ENCODE peak calls at places on chromosomes 7 and 10, in ten cellular contexts. J is uterus, C is bronchial epithelial cell, T is stomach, M is suprapubic skin, K is K562, L is upper lobe of right lung, Y is lung, R is GM23338, S is Peyer's patch. D is an unnamed sample. For H3K36me3, the result is how much of the 10 kb centered on the place peaks cover.

GRCh38 chr10:29615195-29615594 is 19.6 kb downstream of the SVIL start:
- DNase-seq in L (no peak), Y (no peak), M (no peak), K (no peak), J (no peak), R (no peak), S (no peak), T (no peak), C (no peak), D (no peak)

GRCh38 chr10:11975795-11976194 is 66.8 kb downstream of the UPF2 start:
- DNase-seq in J (no peak), S (no peak), Y (no peak), R (no peak), L (no peak), M (no peak), C (peak), K (no peak), T (no peak), D (no peak)

GRCh38 chr10:69092959-69093850 is 5.3 kb downstream of the SRGN start:
- DNase-seq in T (peak), M (peak), C (peak), S (peak), J (peak), Y (peak), R (peak), K (peak), L (no peak), D (no peak)

GRCh38 chr7:29749701-29750321 is 56.5 kb upstream of the WIPF3 start:
- DNase-seq in S (no peak), C (no peak), Y (no peak), K (peak), T (no peak), M (no peak), R (no peak), J (no peak), L (no peak), D (no peak)

GRCh38 chr10:56349611-56350010 is 11.4 kb downstream of the ZWINT start:
- DNase-seq in M (no peak), K (no peak), J (no peak), R (no peak), S (no peak), Y (no peak), L (no peak), C (peak), T (no peak), D (no peak)

GRCh38 chr10:78062296-78062695 is 28.6 kb downstream of the RPS24 start:
- DNase-seq in M (no peak), J (no peak), S (no peak), C (no peak), R (no peak), K (no peak), Y (no peak), T (no peak), L (no peak), D (no peak)

GRCh38 chr7:84194484-84195260 is at the start of gene SEMA3A:
- DNase-seq in C (peak), M (no peak), R (peak), S (peak), J (peak), K (no peak), Y (no peak), T (no peak), L (no peak), D (no peak)

GRCh38 chr7:11910253-11910652 is 78.3 kb upstream of the THSD7A start:
- DNase-seq in R (no peak), Y (no peak), M (no peak), J (no peak), T (no peak), K (no peak), C (no peak), L (no peak), S (no peak), D (no peak)

GRCh38 chr10:131946321-131946751 is 35.4 kb downstream of the BNIP3 start:
- DNase-seq in Y (no peak), L (peak), K (no peak), R (no peak), C (peak), T (no peak), S (no peak), J (no peak), M (no peak), D (no peak)

GRCh38 chr7:15556706-15557105 is 5.1 kb downstream of the AGMO start:
- DNase-seq in S (no peak), M (no peak), Y (no peak), C (peak), J (no peak), T (no peak), R (no peak), K (no peak), L (no peak), D (no peak)

GRCh38 chr10:77673086-77673485 is 35.5 kb upstream of the KCNMA1 start:
- DNase-seq in C (no peak), K (no peak), S (no peak), T (no peak), L (no peak), M (no peak), R (no peak), J (no peak), Y (no peak), D (no peak)

GRCh38 chr10:614341-614664 is 75.2 kb downstream of the DIP2C start:
- DNase-seq in Y (no peak), M (no peak), K (no peak), T (no peak), S (no peak), J (no peak), R (no peak), L (peak), C (no peak), D (no peak)

GRCh38 chr7:46282155-46282554 is 361.1 kb upstream of the IGFBP3 start:
- DNase-seq in L (no peak), K (no peak), M (no peak), C (no peak), S (no peak), J (no peak), T (no peak), Y (no peak), R (peak), D (no peak)

GRCh38 chr7:142585425-142585824 is 163.8 kb upstream of the PRSS1 start:
- DNase-seq in L (no peak), J (no peak), M (no peak), S (no peak), K (no peak), R (no peak), Y (no peak), C (no peak), T (no peak), D (no peak)
- TF ChIP-seq CTCF in L (no peak), J (no peak), M (no peak), S (no peak), K (no peak), R (no peak), Y (no peak), C (no peak), T (no peak), D (no peak)

GRCh38 chr7:138565451-138566114 is 105.5 kb downstream of the TRIM24 start:
- DNase-seq in L (no peak), S (no peak), Y (no peak), M (no peak), K (no peak), T (no peak), C (peak), J (no peak), R (peak), D (no peak)
- H3K36me3 ChIP-seq in L (half or more), S (under half), Y (under half), M (half or more), K (half or more), T (half or more), C (under half), J (under half), R (half or more), D (under half)

DNA sequence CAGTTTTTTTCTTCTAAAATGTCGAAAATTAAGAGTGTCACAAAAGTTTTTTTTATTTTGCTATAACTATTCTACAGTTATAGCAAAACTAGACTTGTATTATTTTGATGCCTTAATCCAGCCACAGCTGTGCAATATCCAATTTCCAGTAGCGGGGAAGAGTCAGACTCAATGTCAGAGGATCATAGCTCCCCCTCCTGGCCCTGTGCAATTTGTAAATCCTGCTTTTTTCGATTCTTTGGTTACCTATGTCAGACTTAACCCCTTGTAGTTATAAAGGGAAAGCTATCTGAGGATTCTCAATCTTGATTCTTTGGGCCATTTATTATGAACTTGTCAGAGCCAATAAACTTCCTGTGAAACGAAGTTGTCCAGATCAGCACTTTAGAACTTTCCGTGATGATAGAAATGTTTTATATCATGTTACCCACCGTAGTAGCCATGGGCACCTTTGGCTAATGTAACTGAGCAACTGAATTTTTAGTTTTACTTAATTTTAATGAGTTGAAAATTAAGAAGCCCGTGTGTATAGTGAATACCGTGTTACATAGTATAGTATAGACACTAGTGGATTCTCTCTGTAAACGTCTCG is 87.7 kb upstream of the PRKCQ start:
- DNase-seq in Y (no peak), J (no peak), K (peak), L (no peak), T (no peak), S (no peak), C (peak), M (no peak), R (peak), D (no peak)
- TF ChIP-seq CTCF in Y (no peak), J (peak), K (peak), L (peak), T (peak), S (peak), C (peak), M (peak), R (peak), D (peak)

DNA sequence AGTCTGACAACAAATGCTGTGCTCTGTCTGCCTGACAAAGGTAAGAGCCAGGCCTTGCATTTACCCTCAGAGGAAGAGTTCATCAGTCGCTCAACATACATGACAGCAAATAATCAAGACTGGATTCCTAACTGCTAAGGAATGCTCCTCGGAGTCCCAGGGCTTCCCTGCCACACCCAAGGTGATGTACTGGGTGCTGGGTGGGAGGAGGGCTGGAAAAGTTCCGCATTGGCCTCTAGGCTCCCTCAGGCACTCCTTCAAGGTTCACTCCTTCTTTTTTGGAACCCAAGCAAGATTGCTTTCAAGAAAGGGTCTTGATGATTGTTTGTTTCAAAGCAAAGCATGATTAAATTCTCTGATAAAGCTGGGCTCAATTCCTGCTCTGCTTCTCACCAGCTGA is 173.6 kb downstream of the ELMO1 start:
- DNase-seq in R (no peak), L (no peak), T (no peak), C (no peak), S (no peak), M (no peak), Y (no peak), K (no peak), J (no peak), D (no peak)
- H3K36me3 ChIP-seq in R (under half), L (under half), T (under half), C (under half), S (under half), M (under half), Y (under half), K (under half), J (under half), D (under half)

DNA sequence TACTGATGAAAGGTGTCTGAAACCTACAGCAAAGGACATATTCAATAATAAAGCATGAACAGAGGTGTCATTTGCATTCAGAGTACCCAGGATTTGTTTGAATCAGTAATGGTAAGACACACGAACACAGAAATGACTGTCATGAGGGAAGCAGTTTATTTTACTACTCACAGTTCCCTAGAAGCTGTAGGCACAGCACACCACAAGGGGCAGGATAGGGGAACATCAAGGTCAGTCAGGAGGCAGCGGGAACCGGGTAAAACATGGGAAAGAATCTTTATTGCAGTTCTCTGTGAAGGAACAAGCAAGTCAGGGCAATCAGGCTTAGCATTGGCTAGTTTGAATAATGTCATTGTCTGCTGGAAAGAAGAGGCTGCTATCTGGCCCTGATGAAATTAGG is 70.2 kb upstream of the PDSS1 start:
- DNase-seq in Y (no peak), J (no peak), S (no peak), R (peak), C (no peak), L (no peak), K (no peak), M (no peak), T (no peak), D (peak)
- TF ChIP-seq CTCF in Y (no peak), J (no peak), S (no peak), R (peak), C (peak), L (no peak), K (peak), M (no peak), T (no peak), D (peak)

DNA sequence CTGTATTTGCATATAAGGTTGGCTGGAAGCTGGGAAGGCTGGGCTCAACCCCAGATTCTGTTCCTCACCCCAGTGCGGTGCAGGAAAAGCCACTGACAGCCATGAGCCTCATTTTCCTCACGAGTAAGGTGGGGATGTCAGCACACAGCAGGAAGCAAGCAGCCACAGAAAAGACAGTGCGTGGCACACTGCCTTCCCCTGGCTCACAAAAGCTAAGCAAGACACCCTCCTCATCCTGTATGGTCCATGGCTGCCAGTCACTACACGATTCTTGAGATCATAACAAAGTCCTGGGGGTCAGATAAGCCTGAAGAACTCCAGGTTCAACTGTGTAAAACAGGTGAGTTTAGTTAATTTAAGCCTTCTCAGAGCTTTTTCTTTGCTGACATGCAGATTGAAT is 28.9 kb upstream of the DDC start:
- DNase-seq in J (no peak), L (no peak), T (no peak), Y (no peak), S (no peak), M (no peak), K (no peak), R (no peak), C (no peak), D (no peak)
- H3K36me3 ChIP-seq in J (under half), L (under half), T (half or more), Y (under half), S (under half), M (under half), K (under half), R (under half), C (under half), D (under half)

GRCh38 chr10:119207367-119207668 is at the start of gene GRK5:
- DNase-seq in T (peak), Y (peak), K (peak), L (peak), C (peak), J (peak), M (peak), S (peak), R (peak), D (peak)

GRCh38 chr10:119205926-119206602 is 1.3 kb upstream of the GRK5 start:
- DNase-seq in Y (peak), C (no peak), R (peak), M (no peak), T (peak), K (peak), L (peak), S (peak), J (peak), D (no peak)

GRCh38 chr10:119207713-119208552 is 562 bp downstream of the GRK5 start:
- DNase-seq in K (no peak), R (peak), L (peak), M (peak), J (peak), Y (peak), C (peak), S (peak), T (peak), D (peak)

GRCh38 chr10:119208553-119208940 is 1.2 kb downstream of the GRK5 start:
- DNase-seq in K (no peak), C (peak), L (no peak), J (no peak), T (no peak), Y (no peak), M (no peak), S (no peak), R (no peak), D (no peak)

DNA sequence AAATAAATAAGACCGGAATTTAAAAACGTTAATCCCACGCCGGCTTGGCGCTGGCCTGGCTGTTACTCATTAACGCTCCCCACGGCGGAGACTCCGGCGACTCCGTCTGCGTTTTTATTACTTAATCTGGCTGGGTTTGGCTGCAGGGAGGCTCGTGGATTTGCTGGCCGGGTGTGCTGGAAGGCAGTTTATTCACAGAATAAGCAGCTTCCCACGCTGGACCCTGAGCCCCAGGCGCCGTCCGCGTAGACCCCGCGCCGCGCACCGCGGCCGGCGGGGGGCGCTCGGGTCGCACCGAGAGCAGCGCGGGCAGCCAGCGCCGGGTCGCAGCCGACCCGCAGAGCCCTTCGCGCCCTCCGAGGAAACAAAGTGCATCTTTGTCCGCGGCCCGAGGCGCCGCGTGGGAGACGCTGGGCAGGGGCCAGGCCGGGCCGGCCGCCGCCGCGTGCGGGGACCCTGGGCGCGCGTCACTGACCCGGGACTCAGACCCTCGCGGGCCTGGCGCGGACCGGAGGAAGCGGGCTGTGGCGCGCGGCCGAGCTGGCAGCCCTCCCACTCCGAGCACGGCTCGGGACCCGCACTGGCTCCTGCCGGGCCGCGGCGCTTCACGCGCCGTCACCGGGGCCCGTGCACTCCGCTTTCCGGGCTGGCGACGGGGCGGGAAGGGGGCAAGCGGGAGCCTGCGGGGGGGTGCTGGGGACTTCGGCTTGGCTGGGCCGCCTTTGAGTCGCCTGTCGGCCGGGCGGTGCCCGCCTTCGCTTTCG is 586 bp upstream of the GRK5 start:
- DNase-seq in Y (peak), C (peak), J (peak), L (peak), T (peak), R (peak), K (peak), S (peak), M (peak), D (peak)
- TF ChIP-seq CTCF in Y (peak), C (peak), J (peak), L (peak), T (no peak), R (peak), K (peak), S (peak), M (peak), D (no peak)

D was measured in GM06990.